ENCODE peak calls at places on chromosome 15, in eight cellular contexts. M is suprapubic skin, R is GM12864, D is astrocyte of the spinal cord, P is epithelial cell of esophagus, H is AG04450, O is GM20000, B is activated B cell treated with CpG ODN at 0.5 μM for 24 hours. N is an unnamed sample.

GRCh38 chr15:25678498-25678865 is 184.6 kb downstream of the ATP10A start:
- DNase-seq in M (no peak), B (no peak), R (no peak), H (no peak), P (no peak), O (no peak), D (no peak), N (no peak)

GRCh38 chr15:77027111-77027696 is 32.3 kb downstream of the PSTPIP1 start:
- DNase-seq in R (no peak), B (peak; percentile 13), P (no peak), D (no peak), O (no peak), M (peak; percentile 50), H (no peak), N (no peak)

GRCh38 chr15:33742807-33743206 is 225.5 kb upstream of the CHRM5 start:
- DNase-seq in H (no peak), R (no peak), D (peak; percentile 14), M (no peak), B (no peak), P (no peak), O (no peak), N (no peak)

GRCh38 chr15:77907824-77908751 is 169.4 kb downstream of the TBC1D2B start:
- DNase-seq in D (peak; percentile 50), H (no peak), O (no peak), B (no peak), M (peak; percentile 72), P (peak; percentile 65), R (no peak), N (peak; percentile 37)

GRCh38 chr15:79858469-79858868 is 38.3 kb downstream of the MTHFS start:
- DNase-seq in R (no peak), P (no peak), B (no peak), M (no peak), D (no peak), H (no peak), O (no peak), N (peak; percentile 27)

GRCh38 chr15:78446551-78446950 is 8.5 kb downstream of the IREB2 start:
- DNase-seq in M (no peak), D (no peak), O (no peak), P (no peak), B (no peak), H (no peak), R (no peak), N (no peak)

GRCh38 chr15:35061171-35062163 is 23.6 kb downstream of the NANOGP8 start:
- DNase-seq in B (no peak), D (no peak), H (no peak), M (no peak), R (no peak), O (no peak), P (peak; percentile 79), N (no peak)

GRCh38 chr15:82621970-82622369 is 25.2 kb downstream of the CPEB1 start:
- DNase-seq in D (no peak), B (no peak), M (no peak), O (no peak), H (no peak), R (no peak), P (peak; percentile 9), N (no peak)

GRCh38 chr15:97078556-97078955 is 748.1 kb downstream of the NR2F2 start:
- DNase-seq in D (no peak), H (no peak), R (no peak), P (no peak), M (no peak), O (no peak), B (no peak), N (no peak)

GRCh38 chr15:82640672-82641071 is 6.5 kb downstream of the CPEB1 start:
- DNase-seq in M (no peak), B (no peak), O (no peak), H (no peak), P (no peak), R (no peak), D (no peak), N (no peak)

GRCh38 chr15:76163429-76164020 is 103.7 kb downstream of the TMEM266 start:
- DNase-seq in D (peak; percentile 13), O (no peak), R (no peak), M (peak; percentile 91), H (peak; percentile 68), P (peak; percentile 26), B (no peak), N (peak; percentile 71)

GRCh38 chr15:100495861-100496260 is 32.9 kb downstream of the CERS3 start:
- DNase-seq in M (no peak), O (no peak), B (no peak), D (no peak), R (no peak), H (no peak), P (peak; percentile 34), N (no peak)

GRCh38 chr15:100284191-100284590 is 57.6 kb downstream of the ADAMTS17 start:
- DNase-seq in M (no peak), H (no peak), O (no peak), B (no peak), P (peak; percentile 66), R (no peak), D (no peak), N (no peak)

GRCh38 chr15:50819344-50819743 is 53.8 kb upstream of the SPPL2A start:
- DNase-seq in O (no peak), P (no peak), B (no peak), D (no peak), M (no peak), R (no peak), H (no peak), N (no peak)
- TF ChIP-seq CTCF in O (no peak), P (no peak), B (no peak), D (no peak), M (no peak), R (no peak), H (no peak), N (no peak)

GRCh38 chr15:67880651-67881182 is 40.9 kb upstream of the RNU6-1 start:
- DNase-seq in D (no peak), O (no peak), H (no peak), P (peak; percentile 73), M (no peak), B (no peak), R (no peak), N (peak; percentile 36)
- TF ChIP-seq CTCF in D (no peak), O (no peak), H (no peak), P (no peak), M (no peak), B (no peak), R (no peak), N (no peak)

DNA sequence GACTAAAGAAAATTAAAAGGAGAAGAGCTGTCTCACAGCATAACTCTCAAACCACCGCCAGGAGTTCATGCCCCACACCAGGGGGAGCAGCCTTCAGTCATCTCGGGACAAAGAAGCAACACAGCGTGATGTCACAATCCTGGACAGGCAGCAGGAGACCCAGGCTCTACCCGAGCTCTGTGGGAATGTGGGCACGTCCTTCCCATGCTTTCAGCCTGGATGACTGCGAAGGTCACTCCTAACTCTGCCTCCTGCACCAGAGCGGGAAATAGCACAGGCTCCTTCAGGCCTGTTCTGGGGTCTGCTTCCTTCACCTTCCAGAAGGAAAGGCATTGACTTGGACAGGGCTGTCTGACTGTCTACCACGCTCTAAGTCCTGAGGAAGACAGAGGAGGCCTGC is 31.3 kb downstream of the NOX5 start:
- DNase-seq in M (no peak), B (no peak), O (no peak), H (no peak), R (no peak), P (no peak), D (peak; percentile 70), N (peak; percentile 58)
- TF ChIP-seq CTCF in M (no peak), B (no peak), O (no peak), H (peak; percentile 39), R (no peak), P (no peak), D (peak; percentile 49), N (peak; percentile 35)

GRCh38 chr15:62644874-62645755 is 397.4 kb upstream of the TPM1 start:
- DNase-seq in O (no peak), B (no peak), P (no peak), H (no peak), D (peak; percentile 17), M (no peak), R (no peak), N (no peak)

GRCh38 chr15:62653122-62653521 is 389.4 kb upstream of the TPM1 start:
- DNase-seq in R (no peak), D (no peak), B (no peak), M (no peak), H (no peak), P (no peak), O (no peak), N (no peak)

GRCh38 chr15:62647195-62647865 is 395.2 kb upstream of the TPM1 start:
- DNase-seq in H (no peak), O (no peak), B (no peak), M (no peak), R (no peak), D (peak; percentile 75), P (peak; percentile 79), N (peak; percentile 47)

GRCh38 chr15:62649793-62650420 is 392.6 kb upstream of the TPM1 start:
- DNase-seq in H (no peak), O (peak; percentile 55), B (no peak), M (no peak), P (peak; percentile 17), D (peak; percentile 58), R (peak; percentile 60), N (peak; percentile 56)

GRCh38 chr15:62648954-62649353 is 393.6 kb upstream of the TPM1 start:
- DNase-seq in H (no peak), D (no peak), R (peak; percentile 21), B (no peak), P (peak; percentile 43), M (no peak), O (peak; percentile 23), N (peak; percentile 31)
- TF ChIP-seq CTCF in H (peak; percentile 16), D (no peak), R (peak; percentile 47), B (no peak), P (peak; percentile 22), M (no peak), O (no peak), N (peak; percentile 29)

N was measured in fibroblast of pulmonary artery.